ENCODE peak calls at places on chromosomes 12 and 14, in four cellular contexts. L, S, C and K are unnamed samples.

GRCh38 chr12:116861331-116861730 is 19.9 kb downstream of the HRK start:
- DNase-seq in L (peak), S (no peak), C (no peak), K (peak)

GRCh38 chr14:56962431-56962830 is 152.2 kb upstream of the OTX2 start:
- DNase-seq in L (no peak), S (no peak), C (no peak), K (no peak)

GRCh38 chr12:98745578-98746391 is 100.7 kb downstream of the APAF1 start:
- DNase-seq in L (no peak), S (no peak), C (peak), K (no peak)

GRCh38 chr12:9244894-9245293 is 36.7 kb upstream of the PZP start:
- DNase-seq in L (no peak), S (peak), C (peak), K (no peak)

GRCh38 chr14:88551094-88551870 is 3.5 kb downstream of the PTPN21 start:
- DNase-seq in L (peak), S (peak), C (peak), K (peak)

GRCh38 chr14:69713976-69714716 is 52.8 kb upstream of the SRSF5 start:
- DNase-seq in L (no peak), S (no peak), C (no peak), K (no peak)

GRCh38 chr14:95482967-95483842 is 33.2 kb downstream of the SYNE3 start:
- DNase-seq in L (peak), S (no peak), C (no peak), K (peak)

GRCh38 chr14:29528889-29529288 is 398.8 kb downstream of the PRKD1 start:
- DNase-seq in L (peak), S (no peak), C (no peak), K (no peak)

GRCh38 chr12:110693731-110694130 is 4.8 kb upstream of the HVCN1 start:
- DNase-seq in L (no peak), S (no peak), C (no peak), K (no peak)

GRCh38 chr12:92543359-92543758 is 159.4 kb upstream of the PLEKHG7 start:
- DNase-seq in L (no peak), S (no peak), C (no peak), K (no peak)

GRCh38 chr14:101404426-101405170 is 156.7 kb upstream of the DIO3 start:
- DNase-seq in L (no peak), S (no peak), C (no peak), K (no peak)

GRCh38 chr14:33675415-33676130 is 275.3 kb downstream of the EGLN3 start:
- DNase-seq in L (no peak), S (no peak), C (no peak), K (no peak)

GRCh38 chr12:98741615-98742265 is 96.7 kb downstream of the APAF1 start:
- DNase-seq in L (no peak), S (no peak), C (no peak), K (no peak)

GRCh38 chr12:40907115-40907521 is 214.9 kb downstream of the CNTN1 start:
- DNase-seq in L (peak), S (no peak), C (no peak), K (no peak)

GRCh38 chr12:85191-85666 is 18.7 kb downstream of the IQSEC3 start:
- DNase-seq in L (no peak), S (no peak), C (no peak), K (no peak)

GRCh38 chr14:30284808-30285207 is 274.1 kb upstream of the G2E3 start:
- DNase-seq in L (no peak), S (no peak), C (no peak), K (no peak)

GRCh38 chr14:36976571-36977023 is 195.8 kb downstream of the SLC25A21 start:
- DNase-seq in L (peak), S (no peak), C (no peak), K (peak)

GRCh38 chr12:121992059-121992879 is 29.4 kb upstream of the BCL7A start:
- DNase-seq in L (peak), S (peak), C (peak), K (peak)